ENCODE peak calls at places on chromosome 9, in nine cellular contexts. Z is lung microvascular endothelial cell; X is central memory CD4-positive, alpha-beta T cell; L is spleen; Q is activated T-helper 1 cell treated with Interleukin-2 at 50 U/mL for 16 hours; J is activated CD4-positive, CD25-positive, alpha-beta regulatory T cell treated with anti-CD3 and anti-CD28 coated beads, Interleukin-2, amount 50 U/mL, for 72 hours; W is HT1080; G is RPMI8226; D is KBM-7. B is an unnamed sample.

GRCh38 chr9:16530669-16531461 is 339.6 kb downstream of the BNC2 start:
- DNase-seq in L (no peak), W (no peak), X (no peak), D (no peak), G (peak), Z (no peak), Q (no peak), J (no peak), B (no peak)

GRCh38 chr9:75743855-75744254 is 146.6 kb upstream of the PCSK5 start:
- DNase-seq in L (no peak), Z (no peak), Q (no peak), G (no peak), W (no peak), X (no peak), J (no peak), D (no peak), B (no peak)

GRCh38 chr9:8816361-8816760 is 1016.8 kb upstream of the DMAC1 start:
- DNase-seq in D (no peak), J (no peak), W (no peak), Q (no peak), Z (no peak), L (no peak), X (no peak), G (no peak), B (no peak)

GRCh38 chr9:70112981-70113380 is 69.3 kb downstream of the MAMDC2 start:
- DNase-seq in G (no peak), J (no peak), D (no peak), L (no peak), Q (no peak), W (peak), Z (peak), X (no peak), B (no peak)

GRCh38 chr9:84542554-84542953 is 127.0 kb upstream of the NTRK2 start:
- DNase-seq in G (no peak), Z (no peak), X (no peak), W (no peak), J (no peak), Q (no peak), L (no peak), D (no peak), B (no peak)

GRCh38 chr9:113783475-113783874 is 92.6 kb upstream of the ZNF618 start:
- DNase-seq in G (no peak), X (no peak), L (no peak), W (no peak), J (no peak), Z (no peak), D (no peak), Q (no peak), B (no peak)

GRCh38 chr9:20603524-20604268 is 18.6 kb downstream of the MLLT3 start:
- DNase-seq in Q (no peak), W (no peak), Z (no peak), J (no peak), G (no peak), D (no peak), X (no peak), L (no peak), B (no peak)

GRCh38 chr9:101366038-101366756 is 18.6 kb downstream of the BAAT start:
- DNase-seq in W (no peak), X (no peak), D (no peak), Z (no peak), J (no peak), L (no peak), G (no peak), Q (no peak), B (no peak)

GRCh38 chr9:136439550-136440408 is at the start of gene INPP5E:
- DNase-seq in Q (peak), D (peak), X (peak), J (peak), W (peak), G (peak), Z (peak), L (peak), B (peak)

GRCh38 chr9:27847818-27848217 is 274.5 kb upstream of the C9orf72 start:
- DNase-seq in Q (no peak), G (no peak), J (no peak), W (no peak), D (no peak), L (no peak), Z (no peak), X (no peak), B (no peak)

GRCh38 chr9:18472435-18472834 is 1.5 kb upstream of the ADAMTSL1 start:
- DNase-seq in W (no peak), Q (no peak), D (no peak), Z (no peak), J (no peak), G (no peak), X (no peak), L (no peak), B (no peak)

GRCh38 chr9:21709464-21710058 is 92.9 kb upstream of the MTAP start:
- DNase-seq in Q (peak), L (no peak), G (peak), Z (peak), X (peak), W (no peak), D (peak), J (peak), B (peak)

GRCh38 chr9:19373527-19373926 is 6.5 kb downstream of the RPS6 start:
- DNase-seq in J (no peak), Q (no peak), D (peak), G (no peak), X (no peak), Z (no peak), W (no peak), L (no peak), B (no peak)

GRCh38 chr9:114799441-114799840 is 6.4 kb downstream of the TNFSF15 start:
- DNase-seq in Z (peak), Q (no peak), W (no peak), X (no peak), G (no peak), J (no peak), L (no peak), D (no peak), B (no peak)

GRCh38 chr9:128123451-128124080 is 4.0 kb downstream of the PTGES2 start:
- DNase-seq in G (no peak), Z (no peak), X (no peak), J (no peak), Q (no peak), L (peak), D (no peak), W (no peak), B (no peak)

GRCh38 chr9:73152445-73152844 is 780 bp downstream of the ANXA1 start:
- DNase-seq in Z (peak), X (no peak), J (no peak), W (peak), Q (no peak), G (no peak), L (no peak), D (no peak), B (no peak)